ENCODE peak calls at places on chromosomes 1 and 21, in ten cellular contexts. U is left ventricle myocardium superior, N is Peyer's patch, O is psoas muscle, I is non-pigmented ciliary epithelial cell, K is ascending aorta, Q is HTR-8/SVneo, W is SW480, A is lung microvascular endothelial cell, V is HEK293T. T is an unnamed sample.

GRCh38 chr1:197774691-197775281 is 494 bp downstream of the DENND1B start:
- DNase-seq in U (peak), N (no peak), O (peak), I (no peak), K (no peak), Q (peak), W (peak), A (peak), V (peak), T (peak)

GRCh38 chr1:162676087-162676486 is 43.8 kb downstream of the DDR2 start:
- DNase-seq in U (no peak), N (no peak), O (no peak), I (no peak), K (no peak), Q (no peak), W (no peak), A (peak), V (no peak), T (no peak)

GRCh38 chr21:33360871-33361602 is 36.3 kb downstream of the IFNAR1 start:
- DNase-seq in U (peak), N (peak), O (peak), I (peak), K (peak), Q (peak), W (peak), A (peak), V (peak), T (peak)

GRCh38 chr1:246597340-246597739 is 31.1 kb downstream of the CNST start:
- DNase-seq in U (no peak), N (no peak), O (no peak), I (no peak), K (no peak), Q (no peak), W (no peak), A (peak), V (no peak), T (peak)

GRCh38 chr21:46393941-46394818 is 64.5 kb upstream of the DIP2A start:
- DNase-seq in U (peak), N (no peak), O (peak), I (no peak), K (no peak), Q (no peak), W (no peak), A (peak), V (no peak), T (peak)

GRCh38 chr1:24901791-24902470 is 28.1 kb downstream of the RUNX3 start:
- DNase-seq in U (no peak), N (peak), O (no peak), I (no peak), K (no peak), Q (no peak), W (no peak), A (no peak), V (no peak), T (peak)

GRCh38 chr21:46092811-46093667 is 4.9 kb upstream of the COL6A2 start:
- DNase-seq in U (no peak), N (peak), O (no peak), I (no peak), K (no peak), Q (no peak), W (no peak), A (no peak), V (no peak), T (no peak)

GRCh38 chr1:15468145-15468544 is 7.8 kb upstream of the CELA2B start:
- DNase-seq in U (no peak), N (no peak), O (no peak), I (no peak), K (no peak), Q (no peak), W (no peak), A (no peak), V (no peak), T (no peak)

GRCh38 chr21:45030637-45031218 is 43.7 kb upstream of the ADARB1 start:
- DNase-seq in U (no peak), N (no peak), O (no peak), I (no peak), K (peak), Q (no peak), W (no peak), A (no peak), V (no peak), T (no peak)

GRCh38 chr1:159200759-159201158 is 3.9 kb upstream of the ACKR1 start:
- DNase-seq in U (no peak), N (no peak), O (no peak), I (no peak), K (no peak), Q (no peak), W (no peak), A (no peak), V (no peak), T (no peak)

GRCh38 chr1:202812176-202813026 is 1.6 kb downstream of the PCAT6 start:
- DNase-seq in U (no peak), N (peak), O (no peak), I (no peak), K (no peak), Q (no peak), W (peak), A (no peak), V (no peak), T (no peak)

GRCh38 chr1:44811234-44811633 is 2.9 kb downstream of the BTBD19 start:
- DNase-seq in U (peak), N (peak), O (no peak), I (no peak), K (no peak), Q (no peak), W (no peak), A (no peak), V (no peak), T (no peak)

GRCh38 chr1:201900476-201900875 is 11.8 kb downstream of the SHISA4 start:
- DNase-seq in U (no peak), N (no peak), O (no peak), I (no peak), K (no peak), Q (no peak), W (no peak), A (no peak), V (no peak), T (no peak)

T was measured in right lobe of liver.